ENCODE peak calls at places on chromosomes 1 and 21, in nine cellular contexts. One of them, this sample, is unnamed.

GRCh38 chr1:70864302-70864701 is 183.3 kb downstream of the PTGER3 start:
- DNase-seq in cardiac muscle cell: no peak
- DNase-seq in CD8-positive, alpha-beta T cell: no peak
- DNase-seq in astrocyte of the spinal cord: no peak
- DNase-seq in lower leg skin: no peak
- DNase-seq in hepatocyte: no peak
- DNase-seq in keratinocyte: no peak
- DNase-seq in brain microvascular endothelial cell: no peak
- DNase-seq in astrocyte: no peak
- DNase-seq in this sample: no peak

GRCh38 chr1:46544561-46545240 is 6.7 kb downstream of the KNCN start:
- DNase-seq in cardiac muscle cell: no peak
- DNase-seq in CD8-positive, alpha-beta T cell: no peak
- DNase-seq in astrocyte of the spinal cord: no peak
- DNase-seq in lower leg skin: no peak
- DNase-seq in hepatocyte: no peak
- DNase-seq in keratinocyte: no peak
- DNase-seq in brain microvascular endothelial cell: no peak
- DNase-seq in astrocyte: no peak
- DNase-seq in this sample: no peak

GRCh38 chr21:32484706-32485380 is 72.3 kb downstream of the EVA1C start:
- DNase-seq in cardiac muscle cell: no peak
- DNase-seq in CD8-positive, alpha-beta T cell: no peak
- DNase-seq in astrocyte of the spinal cord: no peak
- DNase-seq in lower leg skin: peak
- DNase-seq in hepatocyte: no peak
- DNase-seq in keratinocyte: no peak
- DNase-seq in brain microvascular endothelial cell: no peak
- DNase-seq in astrocyte: no peak
- DNase-seq in this sample: no peak

GRCh38 chr1:231324660-231325059 is 13.0 kb downstream of the EXOC8 start:
- DNase-seq in cardiac muscle cell: no peak
- DNase-seq in CD8-positive, alpha-beta T cell: no peak
- DNase-seq in astrocyte of the spinal cord: no peak
- DNase-seq in lower leg skin: no peak
- DNase-seq in hepatocyte: no peak
- DNase-seq in keratinocyte: no peak
- DNase-seq in brain microvascular endothelial cell: no peak
- DNase-seq in astrocyte: no peak
- DNase-seq in this sample: no peak

GRCh38 chr1:201016943-201017827 is 6.3 kb downstream of the KIF21B start:
- DNase-seq in cardiac muscle cell: no peak
- DNase-seq in CD8-positive, alpha-beta T cell: no peak
- DNase-seq in astrocyte of the spinal cord: no peak
- DNase-seq in lower leg skin: no peak
- DNase-seq in hepatocyte: no peak
- DNase-seq in keratinocyte: no peak
- DNase-seq in brain microvascular endothelial cell: no peak
- DNase-seq in astrocyte: no peak
- DNase-seq in this sample: no peak

GRCh38 chr1:170407601-170408000 is 124.4 kb upstream of the GORAB start:
- DNase-seq in cardiac muscle cell: no peak
- DNase-seq in CD8-positive, alpha-beta T cell: no peak
- DNase-seq in astrocyte of the spinal cord: no peak
- DNase-seq in lower leg skin: no peak
- DNase-seq in hepatocyte: no peak
- DNase-seq in keratinocyte: no peak
- DNase-seq in brain microvascular endothelial cell: no peak
- DNase-seq in astrocyte: no peak
- DNase-seq in this sample: no peak

GRCh38 chr1:115671176-115672062 is 29.6 kb downstream of the VANGL1 start:
- DNase-seq in cardiac muscle cell: no peak
- DNase-seq in CD8-positive, alpha-beta T cell: no peak
- DNase-seq in astrocyte of the spinal cord: peak
- DNase-seq in lower leg skin: no peak
- DNase-seq in hepatocyte: peak
- DNase-seq in keratinocyte: no peak
- DNase-seq in brain microvascular endothelial cell: peak
- DNase-seq in astrocyte: peak
- DNase-seq in this sample: peak

GRCh38 chr1:66335859-66336640 is 197.9 kb upstream of the SGIP1 start:
- DNase-seq in cardiac muscle cell: peak
- DNase-seq in CD8-positive, alpha-beta T cell: peak
- DNase-seq in astrocyte of the spinal cord: peak
- DNase-seq in lower leg skin: peak
- DNase-seq in hepatocyte: no peak
- DNase-seq in keratinocyte: no peak
- DNase-seq in brain microvascular endothelial cell: peak
- DNase-seq in astrocyte: no peak
- DNase-seq in this sample: peak

GRCh38 chr21:21345296-21345695 is 347.1 kb downstream of the NCAM2 start:
- DNase-seq in cardiac muscle cell: no peak
- DNase-seq in CD8-positive, alpha-beta T cell: no peak
- DNase-seq in astrocyte of the spinal cord: no peak
- DNase-seq in lower leg skin: no peak
- DNase-seq in hepatocyte: no peak
- DNase-seq in keratinocyte: no peak
- DNase-seq in brain microvascular endothelial cell: no peak
- DNase-seq in astrocyte: no peak
- DNase-seq in this sample: no peak

GRCh38 chr1:230288641-230289349 is 137.3 kb downstream of the PGBD5 start:
- DNase-seq in cardiac muscle cell: peak
- DNase-seq in CD8-positive, alpha-beta T cell: no peak
- DNase-seq in astrocyte of the spinal cord: no peak
- DNase-seq in lower leg skin: no peak
- DNase-seq in hepatocyte: no peak
- DNase-seq in keratinocyte: no peak
- DNase-seq in brain microvascular endothelial cell: peak
- DNase-seq in astrocyte: peak
- DNase-seq in this sample: peak

GRCh38 chr1:213984387-213985180 is 3.2 kb upstream of the PROX1 start:
- DNase-seq in cardiac muscle cell: no peak
- DNase-seq in CD8-positive, alpha-beta T cell: no peak
- DNase-seq in astrocyte of the spinal cord: no peak
- DNase-seq in lower leg skin: no peak
- DNase-seq in hepatocyte: no peak
- DNase-seq in keratinocyte: no peak
- DNase-seq in brain microvascular endothelial cell: no peak
- DNase-seq in astrocyte: no peak
- DNase-seq in this sample: no peak

GRCh38 chr1:71950579-71950978 is 331.8 kb downstream of the NEGR1 start:
- DNase-seq in cardiac muscle cell: no peak
- DNase-seq in CD8-positive, alpha-beta T cell: no peak
- DNase-seq in astrocyte of the spinal cord: no peak
- DNase-seq in lower leg skin: no peak
- DNase-seq in hepatocyte: no peak
- DNase-seq in keratinocyte: no peak
- DNase-seq in brain microvascular endothelial cell: no peak
- DNase-seq in astrocyte: no peak
- DNase-seq in this sample: no peak

GRCh38 chr1:54052470-54052933 is 502 bp downstream of the TMEM59 start:
- DNase-seq in cardiac muscle cell: no peak
- DNase-seq in CD8-positive, alpha-beta T cell: peak
- DNase-seq in astrocyte of the spinal cord: peak
- DNase-seq in lower leg skin: no peak
- DNase-seq in hepatocyte: peak
- DNase-seq in keratinocyte: no peak
- DNase-seq in brain microvascular endothelial cell: peak
- DNase-seq in astrocyte: no peak
- DNase-seq in this sample: peak

GRCh38 chr1:222798111-222798510 is 16.7 kb upstream of the DISP1 start:
- DNase-seq in cardiac muscle cell: peak
- DNase-seq in CD8-positive, alpha-beta T cell: no peak
- DNase-seq in astrocyte of the spinal cord: peak
- DNase-seq in lower leg skin: no peak
- DNase-seq in hepatocyte: peak
- DNase-seq in keratinocyte: no peak
- DNase-seq in brain microvascular endothelial cell: no peak
- DNase-seq in astrocyte: peak
- DNase-seq in this sample: peak

GRCh38 chr1:87333692-87334347 is 5.1 kb downstream of the LMO4 start:
- DNase-seq in cardiac muscle cell: no peak
- DNase-seq in CD8-positive, alpha-beta T cell: no peak
- DNase-seq in astrocyte of the spinal cord: no peak
- DNase-seq in lower leg skin: no peak
- DNase-seq in hepatocyte: no peak
- DNase-seq in keratinocyte: no peak
- DNase-seq in brain microvascular endothelial cell: no peak
- DNase-seq in astrocyte: peak
- DNase-seq in this sample: no peak

GRCh38 chr1:2983706-2984398 is 37.4 kb upstream of the ACTRT2 start:
- DNase-seq in cardiac muscle cell: no peak
- DNase-seq in CD8-positive, alpha-beta T cell: no peak
- DNase-seq in astrocyte of the spinal cord: no peak
- DNase-seq in lower leg skin: peak
- DNase-seq in hepatocyte: no peak
- DNase-seq in keratinocyte: no peak
- DNase-seq in brain microvascular endothelial cell: no peak
- DNase-seq in astrocyte: no peak
- DNase-seq in this sample: no peak

GRCh38 chr1:1231400-1232223 is at the start of gene SDF4:
- DNase-seq in cardiac muscle cell: peak
- DNase-seq in CD8-positive, alpha-beta T cell: peak
- DNase-seq in astrocyte of the spinal cord: peak
- DNase-seq in lower leg skin: peak
- DNase-seq in hepatocyte: peak
- DNase-seq in keratinocyte: no peak
- DNase-seq in brain microvascular endothelial cell: peak
- DNase-seq in astrocyte: peak
- DNase-seq in this sample: peak

GRCh38 chr1:231872461-231872910 is 245.9 kb downstream of the DISC1 start:
- DNase-seq in cardiac muscle cell: peak
- DNase-seq in CD8-positive, alpha-beta T cell: no peak
- DNase-seq in astrocyte of the spinal cord: peak
- DNase-seq in lower leg skin: no peak
- DNase-seq in hepatocyte: no peak
- DNase-seq in keratinocyte: no peak
- DNase-seq in brain microvascular endothelial cell: peak
- DNase-seq in astrocyte: peak
- DNase-seq in this sample: peak

GRCh38 chr1:222009105-222009730 is 267.3 kb upstream of the DUSP10 start:
- DNase-seq in cardiac muscle cell: peak
- DNase-seq in CD8-positive, alpha-beta T cell: peak
- DNase-seq in astrocyte of the spinal cord: peak
- DNase-seq in lower leg skin: no peak
- DNase-seq in hepatocyte: peak
- DNase-seq in keratinocyte: no peak
- DNase-seq in brain microvascular endothelial cell: no peak
- DNase-seq in astrocyte: no peak
- DNase-seq in this sample: peak

GRCh38 chr1:119715542-119715941 is 3.8 kb downstream of the PHGDH start:
- DNase-seq in cardiac muscle cell: peak
- DNase-seq in CD8-positive, alpha-beta T cell: no peak
- DNase-seq in astrocyte of the spinal cord: no peak
- DNase-seq in lower leg skin: no peak
- DNase-seq in hepatocyte: peak
- DNase-seq in keratinocyte: no peak
- DNase-seq in brain microvascular endothelial cell: no peak
- DNase-seq in astrocyte: peak
- DNase-seq in this sample: peak

GRCh38 chr1:119712342-119713038 is 756 bp downstream of the PHGDH start:
- DNase-seq in cardiac muscle cell: peak
- DNase-seq in CD8-positive, alpha-beta T cell: no peak
- DNase-seq in astrocyte of the spinal cord: peak
- DNase-seq in lower leg skin: peak
- DNase-seq in hepatocyte: peak
- DNase-seq in keratinocyte: no peak
- DNase-seq in brain microvascular endothelial cell: peak
- DNase-seq in astrocyte: peak
- DNase-seq in this sample: peak

GRCh38 chr1:119713039-119713537 is 1.4 kb downstream of the PHGDH start:
- DNase-seq in cardiac muscle cell: peak
- DNase-seq in CD8-positive, alpha-beta T cell: no peak
- DNase-seq in astrocyte of the spinal cord: peak
- DNase-seq in lower leg skin: no peak
- DNase-seq in hepatocyte: peak
- DNase-seq in keratinocyte: no peak
- DNase-seq in brain microvascular endothelial cell: peak
- DNase-seq in astrocyte: peak
- DNase-seq in this sample: peak

GRCh38 chr1:119713538-119714456 is 2.1 kb downstream of the PHGDH start:
- DNase-seq in cardiac muscle cell: peak
- DNase-seq in CD8-positive, alpha-beta T cell: no peak
- DNase-seq in astrocyte of the spinal cord: peak
- DNase-seq in lower leg skin: no peak
- DNase-seq in hepatocyte: peak
- DNase-seq in keratinocyte: no peak
- DNase-seq in brain microvascular endothelial cell: no peak
- DNase-seq in astrocyte: peak
- DNase-seq in this sample: peak

GRCh38 chr1:119714583-119714982 is 2.8 kb downstream of the PHGDH start:
- DNase-seq in cardiac muscle cell: peak
- DNase-seq in CD8-positive, alpha-beta T cell: no peak
- DNase-seq in astrocyte of the spinal cord: no peak
- DNase-seq in lower leg skin: no peak
- DNase-seq in hepatocyte: no peak
- DNase-seq in keratinocyte: no peak
- DNase-seq in brain microvascular endothelial cell: no peak
- DNase-seq in astrocyte: no peak
- DNase-seq in this sample: no peak
- H3K4me3 ChIP-seq in cardiac muscle cell: no peak
- H3K4me3 ChIP-seq in CD8-positive, alpha-beta T cell: no peak
- H3K4me3 ChIP-seq in astrocyte of the spinal cord: peak
- H3K4me3 ChIP-seq in lower leg skin: no peak
- H3K4me3 ChIP-seq in hepatocyte: no peak
- H3K4me3 ChIP-seq in keratinocyte: peak
- H3K4me3 ChIP-seq in brain microvascular endothelial cell: no peak
- H3K4me3 ChIP-seq in astrocyte: no peak
- H3K4me3 ChIP-seq in this sample: no peak

GRCh38 chr1:67489643-67490042 is 59.4 kb upstream of the SERBP1 start:
- DNase-seq in cardiac muscle cell: peak
- DNase-seq in CD8-positive, alpha-beta T cell: no peak
- DNase-seq in astrocyte of the spinal cord: peak
- DNase-seq in lower leg skin: no peak
- DNase-seq in hepatocyte: peak
- DNase-seq in keratinocyte: no peak
- DNase-seq in brain microvascular endothelial cell: no peak
- DNase-seq in astrocyte: peak
- DNase-seq in this sample: peak
- TF ChIP-seq CTCF in cardiac muscle cell: peak
- TF ChIP-seq CTCF in CD8-positive, alpha-beta T cell: no peak
- TF ChIP-seq CTCF in astrocyte of the spinal cord: peak
- TF ChIP-seq CTCF in lower leg skin: no peak
- TF ChIP-seq CTCF in hepatocyte: peak
- TF ChIP-seq CTCF in keratinocyte: peak
- TF ChIP-seq CTCF in brain microvascular endothelial cell: peak
- TF ChIP-seq CTCF in astrocyte: no peak
- TF ChIP-seq CTCF in this sample: peak

GRCh38 chr1:90952906-90953305 is 68.9 kb downstream of the ZNF644 start:
- DNase-seq in cardiac muscle cell: no peak
- DNase-seq in CD8-positive, alpha-beta T cell: no peak
- DNase-seq in astrocyte of the spinal cord: no peak
- DNase-seq in lower leg skin: no peak
- DNase-seq in hepatocyte: no peak
- DNase-seq in keratinocyte: no peak
- DNase-seq in brain microvascular endothelial cell: no peak
- DNase-seq in astrocyte: no peak
- DNase-seq in this sample: no peak
- H3K4me3 ChIP-seq in cardiac muscle cell: no peak
- H3K4me3 ChIP-seq in CD8-positive, alpha-beta T cell: no peak
- H3K4me3 ChIP-seq in astrocyte of the spinal cord: no peak
- H3K4me3 ChIP-seq in lower leg skin: no peak
- H3K4me3 ChIP-seq in hepatocyte: no peak
- H3K4me3 ChIP-seq in keratinocyte: no peak
- H3K4me3 ChIP-seq in brain microvascular endothelial cell: no peak
- H3K4me3 ChIP-seq in astrocyte: no peak
- H3K4me3 ChIP-seq in this sample: no peak

GRCh38 chr1:30133414-30134055 is 589.9 kb downstream of the MATN1 start:
- DNase-seq in cardiac muscle cell: no peak
- DNase-seq in CD8-positive, alpha-beta T cell: no peak
- DNase-seq in astrocyte of the spinal cord: no peak
- DNase-seq in lower leg skin: peak
- DNase-seq in hepatocyte: no peak
- DNase-seq in keratinocyte: no peak
- DNase-seq in brain microvascular endothelial cell: no peak
- DNase-seq in astrocyte: no peak
- DNase-seq in this sample: no peak
- TF ChIP-seq CTCF in cardiac muscle cell: no peak
- TF ChIP-seq CTCF in CD8-positive, alpha-beta T cell: no peak
- TF ChIP-seq CTCF in astrocyte of the spinal cord: no peak
- TF ChIP-seq CTCF in lower leg skin: no peak
- TF ChIP-seq CTCF in hepatocyte: no peak
- TF ChIP-seq CTCF in keratinocyte: no peak
- TF ChIP-seq CTCF in brain microvascular endothelial cell: no peak
- TF ChIP-seq CTCF in astrocyte: no peak
- TF ChIP-seq CTCF in this sample: no peak

This sample was measured in choroid plexus epithelial cell.